ENCODE peak calls at places on chromosomes 7 and 10, in eight cellular contexts. One of them, this sample, is unnamed.
A peak's percentile ranks its signal among the peaks of the same experiment; 100 is the strongest.

GRCh38 chr10:130336612-130337304 is 200.6 kb downstream of the GLRX3 start:
- DNase-seq in A549: no peak
- DNase-seq in activated T-helper 1 cell treated with Interleukin-2 at 50 U/mL for 16 hours: no peak
- DNase-seq in HFFc6: no peak
- DNase-seq in T-helper 17 cell: no peak
- DNase-seq in NCI-H1092 treated with DMSO at 0.1 percent for 48 hours: peak; percentile 5
- DNase-seq in AG04450: no peak
- DNase-seq in cardiac fibroblast: no peak
- DNase-seq in this sample: no peak

GRCh38 chr10:131573256-131574215 is 262.0 kb upstream of the TCERG1L start:
- DNase-seq in A549: no peak
- DNase-seq in activated T-helper 1 cell treated with Interleukin-2 at 50 U/mL for 16 hours: no peak
- DNase-seq in HFFc6: no peak
- DNase-seq in T-helper 17 cell: no peak
- DNase-seq in NCI-H1092 treated with DMSO at 0.1 percent for 48 hours: no peak
- DNase-seq in AG04450: no peak
- DNase-seq in cardiac fibroblast: no peak
- DNase-seq in this sample: no peak

GRCh38 chr7:32587431-32587948 is 92.2 kb downstream of the AVL9 start:
- DNase-seq in A549: peak; percentile 61
- DNase-seq in activated T-helper 1 cell treated with Interleukin-2 at 50 U/mL for 16 hours: no peak
- DNase-seq in HFFc6: peak; percentile 69
- DNase-seq in T-helper 17 cell: no peak
- DNase-seq in NCI-H1092 treated with DMSO at 0.1 percent for 48 hours: no peak
- DNase-seq in AG04450: peak; percentile 60
- DNase-seq in cardiac fibroblast: peak; percentile 94
- DNase-seq in this sample: no peak

GRCh38 chr10:50316695-50317648 is 65.7 kb upstream of the ASAH2 start:
- DNase-seq in A549: no peak
- DNase-seq in activated T-helper 1 cell treated with Interleukin-2 at 50 U/mL for 16 hours: no peak
- DNase-seq in HFFc6: no peak
- DNase-seq in T-helper 17 cell: no peak
- DNase-seq in NCI-H1092 treated with DMSO at 0.1 percent for 48 hours: no peak
- DNase-seq in AG04450: no peak
- DNase-seq in cardiac fibroblast: no peak
- DNase-seq in this sample: no peak

GRCh38 chr10:50501899-50502556 is 121.7 kb downstream of the SGMS1 start:
- DNase-seq in A549: no peak
- DNase-seq in activated T-helper 1 cell treated with Interleukin-2 at 50 U/mL for 16 hours: no peak
- DNase-seq in HFFc6: no peak
- DNase-seq in T-helper 17 cell: no peak
- DNase-seq in NCI-H1092 treated with DMSO at 0.1 percent for 48 hours: no peak
- DNase-seq in AG04450: no peak
- DNase-seq in cardiac fibroblast: peak; percentile 20
- DNase-seq in this sample: no peak

GRCh38 chr10:123608047-123608446 is 58.1 kb upstream of the GPR26 start:
- DNase-seq in A549: no peak
- DNase-seq in activated T-helper 1 cell treated with Interleukin-2 at 50 U/mL for 16 hours: no peak
- DNase-seq in HFFc6: no peak
- DNase-seq in T-helper 17 cell: no peak
- DNase-seq in NCI-H1092 treated with DMSO at 0.1 percent for 48 hours: no peak
- DNase-seq in AG04450: no peak
- DNase-seq in cardiac fibroblast: no peak
- DNase-seq in this sample: no peak

GRCh38 chr10:124232686-124233545 is 139.5 kb upstream of the CHST15 start:
- DNase-seq in A549: no peak
- DNase-seq in activated T-helper 1 cell treated with Interleukin-2 at 50 U/mL for 16 hours: no peak
- DNase-seq in HFFc6: no peak
- DNase-seq in T-helper 17 cell: no peak
- DNase-seq in NCI-H1092 treated with DMSO at 0.1 percent for 48 hours: no peak
- DNase-seq in AG04450: no peak
- DNase-seq in cardiac fibroblast: no peak
- DNase-seq in this sample: no peak

GRCh38 chr7:92633211-92633906 is 43.2 kb upstream of the FAM133B start:
- DNase-seq in A549: peak; percentile 30
- DNase-seq in activated T-helper 1 cell treated with Interleukin-2 at 50 U/mL for 16 hours: no peak
- DNase-seq in HFFc6: peak; percentile 91
- DNase-seq in T-helper 17 cell: no peak
- DNase-seq in NCI-H1092 treated with DMSO at 0.1 percent for 48 hours: no peak
- DNase-seq in AG04450: peak; percentile 57
- DNase-seq in cardiac fibroblast: peak; percentile 91
- DNase-seq in this sample: no peak

GRCh38 chr10:8617792-8618191 is 563.3 kb downstream of the GATA3 start:
- DNase-seq in A549: no peak
- DNase-seq in activated T-helper 1 cell treated with Interleukin-2 at 50 U/mL for 16 hours: no peak
- DNase-seq in HFFc6: no peak
- DNase-seq in T-helper 17 cell: no peak
- DNase-seq in NCI-H1092 treated with DMSO at 0.1 percent for 48 hours: no peak
- DNase-seq in AG04450: no peak
- DNase-seq in cardiac fibroblast: no peak
- DNase-seq in this sample: no peak

GRCh38 chr7:51316262-51316665 is 345 bp downstream of the COBL start:
- DNase-seq in A549: peak; percentile 76
- DNase-seq in activated T-helper 1 cell treated with Interleukin-2 at 50 U/mL for 16 hours: no peak
- DNase-seq in HFFc6: no peak
- DNase-seq in T-helper 17 cell: no peak
- DNase-seq in NCI-H1092 treated with DMSO at 0.1 percent for 48 hours: peak; percentile 64
- DNase-seq in AG04450: no peak
- DNase-seq in cardiac fibroblast: no peak
- DNase-seq in this sample: no peak

GRCh38 chr7:935321-936130 is 19.0 kb downstream of the ADAP1 start:
- DNase-seq in A549: no peak
- DNase-seq in activated T-helper 1 cell treated with Interleukin-2 at 50 U/mL for 16 hours: no peak
- DNase-seq in HFFc6: no peak
- DNase-seq in T-helper 17 cell: no peak
- DNase-seq in NCI-H1092 treated with DMSO at 0.1 percent for 48 hours: no peak
- DNase-seq in AG04450: no peak
- DNase-seq in cardiac fibroblast: no peak
- DNase-seq in this sample: no peak

GRCh38 chr7:55224111-55224510 is 141.0 kb upstream of the LANCL2 start:
- DNase-seq in A549: no peak
- DNase-seq in activated T-helper 1 cell treated with Interleukin-2 at 50 U/mL for 16 hours: no peak
- DNase-seq in HFFc6: no peak
- DNase-seq in T-helper 17 cell: no peak
- DNase-seq in NCI-H1092 treated with DMSO at 0.1 percent for 48 hours: no peak
- DNase-seq in AG04450: no peak
- DNase-seq in cardiac fibroblast: no peak
- DNase-seq in this sample: no peak

GRCh38 chr7:4753610-4754432 is 21.6 kb upstream of the AP5Z1 start:
- DNase-seq in A549: peak; percentile 90
- DNase-seq in activated T-helper 1 cell treated with Interleukin-2 at 50 U/mL for 16 hours: peak; percentile 76
- DNase-seq in HFFc6: peak; percentile 25
- DNase-seq in T-helper 17 cell: peak; percentile 72
- DNase-seq in NCI-H1092 treated with DMSO at 0.1 percent for 48 hours: peak; percentile 67
- DNase-seq in AG04450: no peak
- DNase-seq in cardiac fibroblast: peak; percentile 54
- DNase-seq in this sample: peak; percentile 75

GRCh38 chr10:53839437-53840039 is 961.5 kb downstream of the PCDH15 start:
- DNase-seq in A549: no peak
- DNase-seq in activated T-helper 1 cell treated with Interleukin-2 at 50 U/mL for 16 hours: no peak
- DNase-seq in HFFc6: no peak
- DNase-seq in T-helper 17 cell: no peak
- DNase-seq in NCI-H1092 treated with DMSO at 0.1 percent for 48 hours: peak; percentile 0
- DNase-seq in AG04450: no peak
- DNase-seq in cardiac fibroblast: peak; percentile 34
- DNase-seq in this sample: no peak

GRCh38 chr10:28366943-28367342 is 64.1 kb upstream of the MPP7 start:
- DNase-seq in A549: no peak
- DNase-seq in activated T-helper 1 cell treated with Interleukin-2 at 50 U/mL for 16 hours: no peak
- DNase-seq in HFFc6: no peak
- DNase-seq in T-helper 17 cell: no peak
- DNase-seq in NCI-H1092 treated with DMSO at 0.1 percent for 48 hours: no peak
- DNase-seq in AG04450: no peak
- DNase-seq in cardiac fibroblast: no peak
- DNase-seq in this sample: no peak